ENCODE peak calls at places on chromosomes 16 and 17, in six cellular contexts. One of them, this sample, is unnamed.

GRCh38 chr17:54085934-54086333 is 263.2 kb downstream of the KIF2B start:
- DNase-seq in endodermal cell: peak; percentile 87
- DNase-seq in PC-9: no peak
- DNase-seq in AG04449: no peak
- DNase-seq in mesothelial cell of epicardium: no peak
- DNase-seq in left ventricle myocardium inferior: no peak
- DNase-seq in this sample: no peak

GRCh38 chr17:40614431-40615294 is 33.0 kb downstream of the SMARCE1 start:
- DNase-seq in endodermal cell: no peak
- DNase-seq in PC-9: no peak
- DNase-seq in AG04449: no peak
- DNase-seq in mesothelial cell of epicardium: no peak
- DNase-seq in left ventricle myocardium inferior: no peak
- DNase-seq in this sample: no peak

GRCh38 chr17:16398270-16399267 is 16.8 kb upstream of the TRPV2 start:
- DNase-seq in endodermal cell: peak; percentile 68
- DNase-seq in PC-9: peak; percentile 75
- DNase-seq in AG04449: no peak
- DNase-seq in mesothelial cell of epicardium: no peak
- DNase-seq in left ventricle myocardium inferior: no peak
- DNase-seq in this sample: no peak

GRCh38 chr17:53996896-53997295 is 174.2 kb downstream of the KIF2B start:
- DNase-seq in endodermal cell: no peak
- DNase-seq in PC-9: no peak
- DNase-seq in AG04449: no peak
- DNase-seq in mesothelial cell of epicardium: no peak
- DNase-seq in left ventricle myocardium inferior: no peak
- DNase-seq in this sample: no peak

GRCh38 chr16:4390266-4391260 is 18.9 kb downstream of the VASN start:
- DNase-seq in endodermal cell: peak; percentile 80
- DNase-seq in PC-9: no peak
- DNase-seq in AG04449: no peak
- DNase-seq in mesothelial cell of epicardium: no peak
- DNase-seq in left ventricle myocardium inferior: no peak
- DNase-seq in this sample: no peak

GRCh38 chr17:40598021-40598927 is 33.0 kb upstream of the CCR7 start:
- DNase-seq in endodermal cell: no peak
- DNase-seq in PC-9: no peak
- DNase-seq in AG04449: no peak
- DNase-seq in mesothelial cell of epicardium: no peak
- DNase-seq in left ventricle myocardium inferior: no peak
- DNase-seq in this sample: no peak

GRCh38 chr17:76199466-76199865 is 40.8 kb downstream of the RNF157 start:
- DNase-seq in endodermal cell: no peak
- DNase-seq in PC-9: no peak
- DNase-seq in AG04449: no peak
- DNase-seq in mesothelial cell of epicardium: no peak
- DNase-seq in left ventricle myocardium inferior: no peak
- DNase-seq in this sample: no peak

GRCh38 chr17:16286947-16287562 is 66.2 kb downstream of the CENPV start:
- DNase-seq in endodermal cell: peak; percentile 69
- DNase-seq in PC-9: no peak
- DNase-seq in AG04449: no peak
- DNase-seq in mesothelial cell of epicardium: no peak
- DNase-seq in left ventricle myocardium inferior: no peak
- DNase-seq in this sample: no peak

GRCh38 chr16:86074651-86075487 is 175.9 kb downstream of the IRF8 start:
- DNase-seq in endodermal cell: peak; percentile 88
- DNase-seq in PC-9: no peak
- DNase-seq in AG04449: no peak
- DNase-seq in mesothelial cell of epicardium: no peak
- DNase-seq in left ventricle myocardium inferior: no peak
- DNase-seq in this sample: no peak

GRCh38 chr16:9124908-9125584 is 33.6 kb downstream of the HAPSTR1 start:
- DNase-seq in endodermal cell: no peak
- DNase-seq in PC-9: no peak
- DNase-seq in AG04449: no peak
- DNase-seq in mesothelial cell of epicardium: no peak
- DNase-seq in left ventricle myocardium inferior: no peak
- DNase-seq in this sample: no peak

GRCh38 chr17:19346351-19347255 is 15.9 kb downstream of the B9D1 start:
- DNase-seq in endodermal cell: peak; percentile 46
- DNase-seq in PC-9: peak; percentile 73
- DNase-seq in AG04449: peak; percentile 62
- DNase-seq in mesothelial cell of epicardium: no peak
- DNase-seq in left ventricle myocardium inferior: peak; percentile 77
- DNase-seq in this sample: peak; percentile 81

GRCh38 chr16:19488213-19488640 is 33.7 kb downstream of the GDE1 start:
- DNase-seq in endodermal cell: peak; percentile 89
- DNase-seq in PC-9: no peak
- DNase-seq in AG04449: no peak
- DNase-seq in mesothelial cell of epicardium: no peak
- DNase-seq in left ventricle myocardium inferior: no peak
- DNase-seq in this sample: no peak

GRCh38 chr17:35577826-35578194 is 561 bp downstream of the PEX12 start:
- DNase-seq in endodermal cell: no peak
- DNase-seq in PC-9: no peak
- DNase-seq in AG04449: no peak
- DNase-seq in mesothelial cell of epicardium: no peak
- DNase-seq in left ventricle myocardium inferior: no peak
- DNase-seq in this sample: peak; percentile 16

GRCh38 chr16:72013389-72013788 is 4.8 kb downstream of the DHODH start:
- DNase-seq in endodermal cell: no peak
- DNase-seq in PC-9: peak; percentile 9
- DNase-seq in AG04449: no peak
- DNase-seq in mesothelial cell of epicardium: no peak
- DNase-seq in left ventricle myocardium inferior: peak; percentile 26
- DNase-seq in this sample: no peak

GRCh38 chr16:86073763-86074493 is 175.0 kb downstream of the IRF8 start:
- DNase-seq in endodermal cell: peak; percentile 39
- DNase-seq in PC-9: no peak
- DNase-seq in AG04449: no peak
- DNase-seq in mesothelial cell of epicardium: no peak
- DNase-seq in left ventricle myocardium inferior: no peak
- DNase-seq in this sample: no peak

GRCh38 chr16:82587289-82587688 is 39.5 kb upstream of the CDH13 start:
- DNase-seq in endodermal cell: no peak
- DNase-seq in PC-9: no peak
- DNase-seq in AG04449: no peak
- DNase-seq in mesothelial cell of epicardium: no peak
- DNase-seq in left ventricle myocardium inferior: no peak
- DNase-seq in this sample: no peak

GRCh38 chr16:1946495-1947368 is 3.7 kb upstream of the MSRB1 start:
- DNase-seq in endodermal cell: no peak
- DNase-seq in PC-9: no peak
- DNase-seq in AG04449: no peak
- DNase-seq in mesothelial cell of epicardium: no peak
- DNase-seq in left ventricle myocardium inferior: no peak
- DNase-seq in this sample: no peak

GRCh38 chr17:27651411-27652345 is 20.7 kb downstream of the LGALS9 start:
- DNase-seq in endodermal cell: peak; percentile 91
- DNase-seq in PC-9: peak; percentile 58
- DNase-seq in AG04449: no peak
- DNase-seq in mesothelial cell of epicardium: no peak
- DNase-seq in left ventricle myocardium inferior: peak; percentile 64
- DNase-seq in this sample: peak; percentile 42

GRCh38 chr17:62696726-62697490 is 69.4 kb downstream of the MRC2 start:
- DNase-seq in endodermal cell: peak; percentile 69
- DNase-seq in PC-9: no peak
- DNase-seq in AG04449: no peak
- DNase-seq in mesothelial cell of epicardium: no peak
- DNase-seq in left ventricle myocardium inferior: no peak
- DNase-seq in this sample: no peak

GRCh38 chr17:31078290-31078689 is 16.5 kb upstream of the NF1 start:
- DNase-seq in endodermal cell: no peak
- DNase-seq in PC-9: no peak
- DNase-seq in AG04449: no peak
- DNase-seq in mesothelial cell of epicardium: no peak
- DNase-seq in left ventricle myocardium inferior: no peak
- DNase-seq in this sample: no peak

GRCh38 chr16:78277374-78277773 is 177.9 kb downstream of the WWOX start:
- DNase-seq in endodermal cell: peak; percentile 81
- DNase-seq in PC-9: no peak
- DNase-seq in AG04449: no peak
- DNase-seq in mesothelial cell of epicardium: no peak
- DNase-seq in left ventricle myocardium inferior: no peak
- DNase-seq in this sample: no peak

GRCh38 chr16:22813946-22814325 is at the start of gene HS3ST2:
- DNase-seq in endodermal cell: peak; percentile 91
- DNase-seq in PC-9: no peak
- DNase-seq in AG04449: no peak
- DNase-seq in mesothelial cell of epicardium: no peak
- DNase-seq in left ventricle myocardium inferior: peak; percentile 35
- DNase-seq in this sample: no peak

DNA sequence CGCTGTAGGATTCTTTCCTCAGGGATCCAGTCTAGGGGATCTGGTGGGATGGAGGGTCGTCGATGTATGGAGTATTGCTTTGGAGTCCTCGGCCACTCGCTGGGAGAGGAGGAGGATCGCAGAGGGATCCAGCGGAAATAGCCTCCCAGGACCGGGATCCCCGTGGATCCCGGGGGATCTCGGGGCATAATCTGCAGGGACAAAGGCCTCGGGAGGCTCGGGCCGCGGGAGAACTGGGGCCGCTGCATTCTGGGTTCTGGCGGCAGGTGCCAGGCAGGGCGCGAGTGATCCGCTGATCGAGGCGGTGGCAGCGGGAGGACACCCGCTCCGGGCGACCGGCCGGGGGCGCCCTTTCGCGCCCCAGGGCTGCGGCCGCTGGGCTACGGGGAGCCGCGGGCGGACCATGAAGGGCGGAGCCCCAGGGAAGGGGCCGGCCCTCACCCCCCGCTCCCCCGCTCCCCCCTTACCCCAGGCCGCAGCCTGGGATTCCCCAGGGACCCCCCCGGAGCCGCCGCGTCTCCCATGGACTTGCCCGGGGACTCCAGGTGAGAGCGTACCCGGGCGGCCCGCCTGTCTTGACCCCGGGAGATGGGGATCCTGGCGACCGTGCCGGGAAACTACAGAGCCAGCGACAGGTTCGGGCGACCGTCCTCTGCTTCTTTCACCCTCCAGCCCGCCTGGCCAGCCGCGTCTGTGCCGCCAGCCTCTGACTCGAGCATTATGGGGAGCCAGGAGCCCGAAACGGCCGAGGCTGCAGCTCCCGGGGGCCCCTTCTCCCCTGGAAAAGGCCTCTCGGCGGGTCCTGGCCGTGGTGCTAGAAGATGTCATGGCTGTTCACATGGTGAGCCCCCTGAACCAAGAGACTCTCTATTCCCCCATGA is 604 bp downstream of the PRR14 start:
- DNase-seq in endodermal cell: peak; percentile 85
- DNase-seq in PC-9: peak; percentile 82
- DNase-seq in AG04449: no peak
- DNase-seq in mesothelial cell of epicardium: no peak
- DNase-seq in left ventricle myocardium inferior: peak; percentile 74
- DNase-seq in this sample: peak; percentile 54
- TF ChIP-seq CTCF in endodermal cell: peak; percentile 89
- TF ChIP-seq CTCF in PC-9: peak; percentile 72
- TF ChIP-seq CTCF in AG04449: peak; percentile 70
- TF ChIP-seq CTCF in mesothelial cell of epicardium: no peak
- TF ChIP-seq CTCF in left ventricle myocardium inferior: peak; percentile 73
- TF ChIP-seq CTCF in this sample: peak; percentile 88

DNA sequence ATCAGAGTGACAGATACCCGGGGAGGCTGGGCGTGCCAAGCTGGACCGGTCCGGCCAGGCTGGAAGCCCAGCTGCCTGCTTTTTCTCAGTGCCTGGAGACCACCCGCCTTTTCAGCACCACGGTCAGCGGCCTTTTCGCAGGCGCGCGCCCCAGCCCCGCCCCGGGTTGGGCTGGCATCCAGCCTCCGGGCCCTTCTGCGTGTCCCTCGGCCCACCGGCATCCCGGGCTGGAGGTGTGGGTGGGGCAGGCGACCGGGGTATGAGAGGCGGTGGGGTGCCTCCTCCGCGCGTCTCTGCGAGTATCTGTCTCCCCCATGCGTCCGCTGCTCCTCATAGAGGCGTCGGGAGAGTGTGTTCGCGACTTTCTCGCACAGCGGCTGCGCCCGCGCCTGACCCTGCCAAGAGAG is 102.5 kb downstream of the MRM1 start:
- DNase-seq in endodermal cell: peak; percentile 98
- DNase-seq in PC-9: peak; percentile 43
- DNase-seq in AG04449: no peak
- DNase-seq in mesothelial cell of epicardium: peak; percentile 77
- DNase-seq in left ventricle myocardium inferior: peak; percentile 39
- DNase-seq in this sample: no peak
- TF ChIP-seq CTCF in endodermal cell: no peak
- TF ChIP-seq CTCF in PC-9: no peak
- TF ChIP-seq CTCF in AG04449: no peak
- TF ChIP-seq CTCF in mesothelial cell of epicardium: no peak
- TF ChIP-seq CTCF in left ventricle myocardium inferior: no peak
- TF ChIP-seq CTCF in this sample: no peak

DNA sequence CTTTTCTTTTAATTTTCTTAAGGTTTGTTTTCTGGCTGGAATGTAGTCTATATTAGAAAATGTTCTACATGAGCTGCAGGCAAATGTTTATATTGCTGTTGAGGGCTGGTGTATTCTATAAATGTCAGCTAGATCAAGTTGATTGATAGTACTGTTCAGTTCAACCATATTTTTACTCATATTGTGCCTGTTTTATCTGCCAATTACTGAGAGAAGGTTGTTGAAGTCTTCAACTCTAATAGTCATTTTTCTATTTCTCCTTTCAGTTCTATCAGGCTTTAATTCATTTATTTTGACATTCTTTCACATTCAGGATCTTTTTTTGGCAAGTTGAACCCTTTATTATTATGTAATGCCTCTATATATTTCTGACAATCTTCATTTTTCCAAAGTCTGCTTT is 93.2 kb upstream of the HS3ST3A1 start:
- DNase-seq in endodermal cell: no peak
- DNase-seq in PC-9: no peak
- DNase-seq in AG04449: no peak
- DNase-seq in mesothelial cell of epicardium: no peak
- DNase-seq in left ventricle myocardium inferior: no peak
- DNase-seq in this sample: no peak
- TF ChIP-seq CTCF in endodermal cell: no peak
- TF ChIP-seq CTCF in PC-9: no peak
- TF ChIP-seq CTCF in AG04449: no peak
- TF ChIP-seq CTCF in mesothelial cell of epicardium: no peak
- TF ChIP-seq CTCF in left ventricle myocardium inferior: no peak
- TF ChIP-seq CTCF in this sample: no peak

GRCh38 chr17:79833110-79833450 is 6.2 kb downstream of the CBX4 start:
- DNase-seq in endodermal cell: no peak
- DNase-seq in PC-9: no peak
- DNase-seq in AG04449: no peak
- DNase-seq in mesothelial cell of epicardium: no peak
- DNase-seq in left ventricle myocardium inferior: no peak
- DNase-seq in this sample: no peak

GRCh38 chr17:79835953-79836951 is 3.0 kb downstream of the CBX4 start:
- DNase-seq in endodermal cell: peak; percentile 100
- DNase-seq in PC-9: no peak
- DNase-seq in AG04449: no peak
- DNase-seq in mesothelial cell of epicardium: no peak
- DNase-seq in left ventricle myocardium inferior: no peak
- DNase-seq in this sample: no peak

GRCh38 chr17:79835470-79835899 is 3.8 kb downstream of the CBX4 start:
- DNase-seq in endodermal cell: peak; percentile 87
- DNase-seq in PC-9: no peak
- DNase-seq in AG04449: no peak
- DNase-seq in mesothelial cell of epicardium: no peak
- DNase-seq in left ventricle myocardium inferior: no peak
- DNase-seq in this sample: no peak

GRCh38 chr17:79833744-79834574 is 5.3 kb downstream of the CBX4 start:
- DNase-seq in endodermal cell: peak; percentile 87
- DNase-seq in PC-9: no peak
- DNase-seq in AG04449: no peak
- DNase-seq in mesothelial cell of epicardium: no peak
- DNase-seq in left ventricle myocardium inferior: no peak
- DNase-seq in this sample: no peak

GRCh38 chr17:79834575-79835469 is 4.4 kb downstream of the CBX4 start:
- DNase-seq in endodermal cell: peak; percentile 97
- DNase-seq in PC-9: no peak
- DNase-seq in AG04449: no peak
- DNase-seq in mesothelial cell of epicardium: no peak
- DNase-seq in left ventricle myocardium inferior: no peak
- DNase-seq in this sample: no peak
- TF ChIP-seq CTCF in endodermal cell: peak; percentile 95
- TF ChIP-seq CTCF in PC-9: peak; percentile 88
- TF ChIP-seq CTCF in AG04449: peak; percentile 75
- TF ChIP-seq CTCF in mesothelial cell of epicardium: peak; percentile 95
- TF ChIP-seq CTCF in left ventricle myocardium inferior: peak; percentile 64
- TF ChIP-seq CTCF in this sample: peak; percentile 88

This sample was measured in HFFc6.